ENCODE peak calls at places on chromosomes 12 and 14, in five cellular contexts. K, L, M, P and R are unnamed samples.

GRCh38 chr14:75461755-75462349 is 34.0 kb downstream of the JDP2 start:
- DNase-seq in K (no peak), L (no peak), M (no peak), P (no peak), R (no peak)

GRCh38 chr12:13937735-13938134 is 43.7 kb downstream of the GRIN2B start:
- DNase-seq in K (no peak), L (no peak), M (no peak), P (no peak), R (no peak)

GRCh38 chr14:73168274-73168673 is 32.0 kb downstream of the PSEN1 start:
- DNase-seq in K (no peak), L (no peak), M (no peak), P (no peak), R (no peak)

GRCh38 chr12:116924558-116925453 is 14.1 kb downstream of the FBXW8 start:
- DNase-seq in K (peak), L (peak), M (peak), P (peak), R (peak)

GRCh38 chr14:75283884-75284563 is 5.4 kb downstream of the FOS start:
- DNase-seq in K (no peak), L (peak), M (peak), P (peak), R (no peak)

GRCh38 chr12:132395192-132395907 is 66.0 kb upstream of the GALNT9 start:
- DNase-seq in K (no peak), L (no peak), M (no peak), P (no peak), R (no peak)

GRCh38 chr12:126510630-126511029 is 1445.4 kb downstream of the AACS start:
- DNase-seq in K (no peak), L (no peak), M (no peak), P (no peak), R (no peak)

GRCh38 chr14:35401853-35402252 is 2.7 kb downstream of the NFKBIA start:
- DNase-seq in K (peak), L (no peak), M (peak), P (no peak), R (no peak)

GRCh38 chr12:114562654-114563053 is 121.3 kb downstream of the TBX3 start:
- DNase-seq in K (no peak), L (no peak), M (no peak), P (no peak), R (no peak)

GRCh38 chr14:24481622-24482324 is 26.3 kb downstream of the CMA1 start:
- DNase-seq in K (peak), L (no peak), M (peak), P (peak), R (no peak)

GRCh38 chr14:68633131-68633991 is 159.5 kb downstream of the ZFP36L1 start:
- DNase-seq in K (no peak), L (no peak), M (no peak), P (peak), R (no peak)

GRCh38 chr12:124816295-124816854 is 47.3 kb downstream of the SCARB1 start:
- DNase-seq in K (no peak), L (no peak), M (no peak), P (no peak), R (no peak)

GRCh38 chr14:23435540-23436326 is at the start of gene MYH7:
- DNase-seq in K (no peak), L (no peak), M (no peak), P (no peak), R (no peak)

GRCh38 chr14:104845834-104846441 is 19.1 kb upstream of the CEP170B start:
- DNase-seq in K (no peak), L (no peak), M (no peak), P (peak), R (no peak)

GRCh38 chr12:121159467-121160307 is 27.0 kb downstream of the P2RX7 start:
- DNase-seq in K (no peak), L (no peak), M (no peak), P (no peak), R (no peak)

GRCh38 chr12:25822281-25822680 is 136.2 kb upstream of the RASSF8 start:
- DNase-seq in K (no peak), L (no peak), M (no peak), P (no peak), R (no peak)

DNA sequence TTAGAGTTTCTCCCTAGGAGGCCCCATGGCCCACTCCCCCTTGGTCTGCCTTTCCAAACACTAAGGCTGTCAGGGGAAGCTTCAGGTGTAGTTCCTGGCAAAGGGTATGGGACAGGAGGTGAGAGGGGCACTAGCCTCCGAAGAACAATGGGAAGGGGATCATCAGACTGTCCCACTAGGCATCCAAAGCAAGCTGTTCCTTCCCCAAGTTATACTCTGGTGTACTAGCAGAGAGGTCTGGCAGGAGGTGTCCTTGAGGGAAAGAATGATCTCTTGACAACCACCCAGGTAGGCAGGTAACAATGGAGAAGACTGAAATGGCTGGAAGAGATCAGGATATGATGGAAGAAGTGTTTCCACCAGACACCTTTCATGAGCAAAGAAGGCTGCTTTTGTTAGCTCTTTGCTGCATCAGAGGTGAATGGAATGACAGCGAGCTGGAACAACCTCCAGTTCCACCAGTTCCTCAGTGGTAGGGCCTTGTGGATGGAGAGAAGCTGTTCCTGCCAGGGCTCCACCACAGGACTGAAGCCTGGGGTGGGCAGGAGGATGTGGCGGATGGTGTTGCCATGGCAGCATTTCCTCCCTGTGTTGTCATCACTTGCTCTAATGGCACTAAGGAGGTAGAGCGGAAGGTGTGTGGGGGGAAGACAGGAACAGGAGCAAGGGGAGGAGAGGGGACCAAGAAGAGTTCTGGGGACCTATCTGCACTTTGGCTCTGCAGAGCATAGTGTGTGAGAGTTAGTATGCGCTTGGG is 2.3 kb upstream of the AGAP2 start:
- DNase-seq in K (peak), L (no peak), M (no peak), P (no peak), R (no peak)
- H3K27ac ChIP-seq in K (no peak), L (no peak), M (no peak), P (no peak), R (no peak)

DNA sequence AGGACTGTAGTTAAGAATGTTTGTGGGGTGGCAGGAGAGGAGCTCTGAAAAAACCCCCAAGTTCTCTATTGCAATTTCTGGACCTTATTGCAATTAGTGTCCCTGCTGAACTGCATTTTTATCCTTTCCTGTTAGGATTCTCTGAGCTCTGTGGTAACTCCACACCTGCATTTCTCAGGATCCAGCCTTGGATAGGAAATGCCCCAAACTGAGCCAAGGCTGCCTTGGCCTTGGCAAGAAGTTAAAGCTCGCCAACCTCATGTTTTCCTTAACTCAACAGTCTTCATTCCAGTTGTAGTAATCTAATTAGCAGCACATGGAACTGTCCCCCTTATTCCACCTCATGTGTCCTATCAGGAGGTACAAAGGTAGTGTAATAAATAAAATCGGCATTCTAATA is 66.5 kb downstream of the C12orf75 start:
- DNase-seq in K (no peak), L (no peak), M (no peak), P (no peak), R (no peak)
- H3K27ac ChIP-seq in K (no peak), L (no peak), M (no peak), P (no peak), R (no peak)

GRCh38 chr14:95233702-95234241 is 76.4 kb upstream of the DICER1 start:
- DNase-seq in K (no peak), L (no peak), M (no peak), P (no peak), R (no peak)

GRCh38 chr14:95232894-95233584 is 75.7 kb upstream of the DICER1 start:
- DNase-seq in K (no peak), L (no peak), M (no peak), P (no peak), R (no peak)

GRCh38 chr14:95235767-95236166 is 78.4 kb upstream of the DICER1 start:
- DNase-seq in K (no peak), L (no peak), M (no peak), P (no peak), R (no peak)

GRCh38 chr14:95235351-95235750 is 78.0 kb upstream of the DICER1 start:
- DNase-seq in K (no peak), L (no peak), M (no peak), P (no peak), R (no peak)

GRCh38 chr14:95234426-95234825 is 77.1 kb upstream of the DICER1 start:
- DNase-seq in K (no peak), L (no peak), M (no peak), P (no peak), R (no peak)
- H3K27ac ChIP-seq in K (no peak), L (no peak), M (no peak), P (no peak), R (no peak)

GRCh38 chr12:102437511-102437910 is 42.9 kb downstream of the IGF1 start:
- DNase-seq in K (no peak), L (no peak), M (no peak), P (no peak), R (no peak)

GRCh38 chr12:102439391-102440108 is 40.8 kb downstream of the IGF1 start:
- DNase-seq in K (no peak), L (no peak), M (peak), P (no peak), R (no peak)

GRCh38 chr12:102436867-102437266 is 43.5 kb downstream of the IGF1 start:
- DNase-seq in K (peak), L (no peak), M (peak), P (no peak), R (no peak)

GRCh38 chr12:102438823-102439205 is 41.5 kb downstream of the IGF1 start:
- DNase-seq in K (no peak), L (peak), M (no peak), P (no peak), R (no peak)

GRCh38 chr12:102438047-102438822 is 42.1 kb downstream of the IGF1 start:
- DNase-seq in K (peak), L (peak), M (peak), P (no peak), R (no peak)
- H3K27ac ChIP-seq in K (peak), L (peak), M (peak), P (no peak), R (no peak)

GRCh38 chr12:10221846-10222245 is 9.2 kb downstream of the GABARAPL1 start:
- DNase-seq in K (no peak), L (no peak), M (no peak), P (peak), R (no peak)
- H3K27ac ChIP-seq in K (no peak), L (no peak), M (no peak), P (peak), R (peak)

DNA sequence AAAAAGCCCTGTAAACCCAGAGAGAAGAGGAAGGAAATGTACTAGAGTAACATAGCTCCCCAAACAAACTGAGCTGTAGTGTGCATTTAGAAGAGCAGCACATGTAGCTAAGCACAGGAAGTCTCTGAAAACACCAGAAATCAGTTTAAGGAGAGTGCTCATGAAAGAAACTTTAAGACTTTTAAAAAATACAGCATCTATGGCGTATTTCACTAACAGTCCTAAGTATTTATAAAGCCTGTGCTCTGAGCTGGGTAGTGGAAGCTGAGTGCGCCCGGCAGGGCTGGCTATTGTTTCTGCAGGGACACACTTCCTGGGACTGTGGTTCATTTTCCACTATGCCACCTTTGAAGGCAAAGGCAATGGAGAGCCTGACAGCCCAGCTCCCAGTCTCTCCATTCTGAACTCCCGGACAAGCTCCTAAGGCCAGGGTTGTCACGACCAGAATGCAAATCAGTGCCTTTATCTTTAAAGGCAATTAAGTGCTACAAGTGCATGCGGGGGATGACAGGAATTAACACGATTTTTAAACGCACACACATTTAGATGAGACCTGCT is 45.4 kb downstream of the NIN start:
- DNase-seq in K (no peak), L (no peak), M (no peak), P (no peak), R (no peak)
- H3K27ac ChIP-seq in K (no peak), L (no peak), M (no peak), P (no peak), R (no peak)